ENCODE peak calls at places on chromosomes 13 and 19, in five cellular contexts. A is PC-3, I is H9, O is thyroid gland, K is PC-9. W is an unnamed sample.

GRCh38 chr19:47765522-47766358 is 12.8 kb upstream of the SELENOW start:
- DNase-seq in A (peak; percentile 43), O (peak; percentile 63), K (peak; percentile 51), I (peak; percentile 87), W (no peak)

GRCh38 chr13:80157261-80157942 is 183.5 kb downstream of the SPRY2 start:
- DNase-seq in K (no peak), O (no peak), I (no peak), A (no peak), W (no peak)

GRCh38 chr19:4102339-4103072 is 21.4 kb downstream of the MAP2K2 start:
- DNase-seq in I (no peak), K (no peak), O (no peak), A (no peak), W (no peak)

GRCh38 chr13:102367836-102368235 is 34.0 kb downstream of the FGF14 start:
- DNase-seq in K (no peak), I (no peak), O (no peak), A (no peak), W (no peak)

GRCh38 chr13:67278230-67278629 is 48.1 kb upstream of the PCDH9 start:
- DNase-seq in I (no peak), A (peak; percentile 27), K (no peak), O (no peak), W (no peak)

GRCh38 chr13:46810440-46810839 is 13.5 kb upstream of the ESD start:
- DNase-seq in O (no peak), K (no peak), A (no peak), I (no peak), W (no peak)

GRCh38 chr19:4977299-4978174 is 8.6 kb downstream of the KDM4B start:
- DNase-seq in I (no peak), K (no peak), O (peak; percentile 84), A (no peak), W (peak; percentile 57)

GRCh38 chr13:33112745-33113144 is 96.5 kb downstream of the KL start:
- DNase-seq in I (no peak), A (no peak), O (no peak), K (no peak), W (no peak)

GRCh38 chr19:373391-374182 is 29.0 kb upstream of the MIER2 start:
- DNase-seq in I (no peak), K (no peak), A (no peak), O (no peak), W (no peak)

GRCh38 chr13:26523007-26523406 is 34.5 kb upstream of the WASF3 start:
- DNase-seq in O (no peak), K (no peak), A (no peak), I (no peak), W (no peak)

DNA sequence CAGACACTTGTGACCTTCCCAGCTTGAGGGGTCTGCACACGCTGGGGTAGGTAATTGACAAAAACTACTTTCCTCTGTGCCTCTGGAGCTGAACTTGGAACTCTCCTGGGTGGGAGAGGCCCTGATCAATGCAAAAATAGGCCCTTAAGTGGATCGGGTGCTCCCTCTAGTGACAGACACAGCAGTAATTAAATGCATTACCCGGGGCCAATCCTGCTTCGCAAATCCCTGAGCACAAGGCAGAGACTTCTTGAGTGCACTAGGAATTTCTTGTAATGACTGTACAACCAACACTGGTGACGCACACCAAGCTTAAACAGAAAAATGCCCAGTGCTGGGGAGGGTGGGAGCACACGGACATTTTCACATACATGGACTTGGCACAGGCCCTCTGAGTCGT is 10.6 kb upstream of the UBE2S start:
- DNase-seq in A (peak; percentile 93), K (peak; percentile 74), O (peak; percentile 69), I (peak; percentile 73), W (peak; percentile 71)
- TF ChIP-seq CTCF in A (peak; percentile 97), K (peak; percentile 94), O (peak; percentile 65), I (peak; percentile 88), W (peak; percentile 75)

GRCh38 chr19:18488838-18489626 is 32.8 kb downstream of the ELL start:
- DNase-seq in A (peak; percentile 30), O (peak; percentile 84), K (no peak), I (peak; percentile 78), W (no peak)
- TF ChIP-seq CTCF in A (peak; percentile 52), O (peak; percentile 45), K (peak; percentile 2), I (peak; percentile 64), W (no peak)

GRCh38 chr13:53200075-53200474 is 171.5 kb downstream of the OLFM4 start:
- DNase-seq in O (no peak), A (no peak), I (no peak), K (no peak), W (no peak)

GRCh38 chr13:53200498-53201453 is 172.2 kb downstream of the OLFM4 start:
- DNase-seq in I (peak; percentile 89), K (no peak), A (no peak), O (peak; percentile 85), W (peak; percentile 20)

GRCh38 chr13:53198699-53199098 is 170.1 kb downstream of the OLFM4 start:
- DNase-seq in O (no peak), I (no peak), K (no peak), A (no peak), W (no peak)

GRCh38 chr13:53204598-53204997 is 176.0 kb downstream of the OLFM4 start:
- DNase-seq in O (no peak), A (no peak), K (no peak), I (no peak), W (no peak)

DNA sequence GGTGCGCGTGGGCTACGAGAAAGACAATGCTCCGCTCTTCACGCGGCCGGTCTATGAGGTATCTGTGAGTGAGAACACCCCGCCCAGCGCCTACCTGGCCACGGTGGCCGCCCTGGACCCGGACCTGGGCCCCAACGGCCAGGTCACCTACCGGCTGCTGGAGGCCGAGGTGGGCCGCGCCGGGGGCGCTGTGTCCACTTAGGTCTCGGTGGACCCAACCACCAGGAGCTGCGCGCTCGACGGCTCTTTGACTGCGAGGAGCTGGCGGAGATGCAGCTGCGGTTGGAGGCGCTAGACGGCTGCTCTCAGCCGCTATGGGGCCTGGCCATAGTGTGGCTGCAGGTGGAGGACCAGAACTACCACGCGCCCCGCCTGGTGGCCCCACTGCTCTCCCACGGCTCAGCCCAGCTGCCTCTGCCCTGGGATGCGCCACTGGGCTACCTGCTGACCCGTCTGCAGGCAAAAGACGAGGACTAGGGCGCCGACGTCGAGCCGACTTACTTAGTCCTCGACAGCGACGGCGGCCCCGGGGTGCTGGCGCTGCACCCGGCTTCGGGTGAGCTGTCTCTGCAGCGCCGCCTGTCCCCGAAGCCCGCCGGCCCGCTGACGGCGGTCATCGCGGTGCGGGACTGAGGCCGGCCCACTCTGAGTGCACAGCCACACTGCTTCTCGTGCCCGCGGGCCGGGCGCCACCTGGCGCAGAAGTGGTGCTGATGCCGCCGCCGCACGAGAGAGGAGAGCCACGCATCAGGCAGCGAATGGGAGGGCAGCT is 173.0 kb downstream of the OLFM4 start:
- DNase-seq in I (peak; percentile 75), A (no peak), O (peak; percentile 70), K (no peak), W (peak; percentile 9)
- TF ChIP-seq CTCF in I (peak; percentile 51), A (no peak), O (peak; percentile 67), K (no peak), W (peak; percentile 25)

GRCh38 chr13:95301947-95302386 is 716 bp upstream of the ABCC4 start:
- DNase-seq in O (no peak), K (no peak), I (no peak), A (no peak), W (no peak)

GRCh38 chr13:95298169-95298940 is 2.9 kb downstream of the ABCC4 start:
- DNase-seq in K (no peak), A (no peak), O (peak; percentile 29), I (no peak), W (no peak)

GRCh38 chr13:95300625-95301134 is 571 bp downstream of the ABCC4 start:
- DNase-seq in O (peak; percentile 49), K (peak; percentile 54), I (peak; percentile 50), A (peak; percentile 42), W (peak; percentile 58)

GRCh38 chr13:95298971-95299627 is 2.2 kb downstream of the ABCC4 start:
- DNase-seq in K (peak; percentile 52), A (peak; percentile 86), O (no peak), I (no peak), W (peak; percentile 74)

GRCh38 chr13:95301135-95301946 is at the start of gene ABCC4:
- DNase-seq in K (peak; percentile 76), A (peak; percentile 75), O (peak; percentile 69), I (peak; percentile 84), W (peak; percentile 68)
- TF ChIP-seq CTCF in K (no peak), A (no peak), O (no peak), I (no peak), W (no peak)

W was measured in RWPE1.